ENCODE peak calls at places on chromosomes 3 and 15, in seven cellular contexts. W, T, A, E, D, R and Y are unnamed samples.

GRCh38 chr3:49911124-49911420 is 7.4 kb upstream of the MST1R start:
- DNase-seq in R (no peak), E (no peak), D (no peak), W (no peak), T (no peak), A (no peak), Y (no peak)

GRCh38 chr3:133894334-133895207 is 1.1 kb downstream of the RAB6B start:
- DNase-seq in A (peak), R (no peak), W (no peak), E (no peak), D (no peak), T (no peak), Y (no peak)

GRCh38 chr3:52481819-52482521 is 13.2 kb upstream of the STAB1 start:
- DNase-seq in R (no peak), W (no peak), D (no peak), E (no peak), A (no peak), T (no peak), Y (no peak)

GRCh38 chr15:48425051-48425450 is 93.8 kb downstream of the DUT start:
- DNase-seq in T (no peak), D (no peak), R (peak), E (no peak), A (no peak), W (no peak), Y (no peak)

GRCh38 chr15:35444557-35445204 is 101.3 kb downstream of the DPH6 start:
- DNase-seq in R (peak), A (no peak), D (peak), E (no peak), W (peak), T (peak), Y (peak)

GRCh38 chr3:15492847-15493360 is 28.6 kb downstream of the COLQ start:
- DNase-seq in D (no peak), R (no peak), E (no peak), T (no peak), A (no peak), W (no peak), Y (no peak)

GRCh38 chr15:50298340-50298739 is 32.8 kb upstream of the HDC start:
- DNase-seq in D (no peak), E (no peak), R (no peak), T (peak), W (no peak), A (no peak), Y (no peak)

GRCh38 chr15:98813956-98814355 is 165.6 kb downstream of the IGF1R start:
- DNase-seq in W (no peak), T (no peak), A (no peak), E (no peak), D (no peak), R (no peak), Y (no peak)

GRCh38 chr3:107431048-107431297 is 53.7 kb downstream of the CCDC54 start:
- DNase-seq in R (no peak), W (no peak), D (no peak), E (no peak), A (peak), T (no peak), Y (no peak)

GRCh38 chr3:13474776-13475303 is 5.3 kb upstream of the HDAC11 start:
- DNase-seq in T (no peak), A (no peak), D (no peak), E (no peak), R (peak), W (no peak), Y (no peak)

GRCh38 chr3:184560992-184561328 is 625 bp upstream of the EPHB3 start:
- DNase-seq in E (no peak), W (no peak), D (no peak), T (no peak), R (no peak), A (no peak), Y (no peak)

GRCh38 chr3:194950906-194951628 is 265.4 kb downstream of the FAM43A start:
- DNase-seq in T (no peak), E (no peak), D (no peak), A (no peak), W (no peak), R (no peak), Y (no peak)

GRCh38 chr15:76058714-76059319 is 968 bp upstream of the TMEM266 start:
- DNase-seq in W (no peak), A (peak), D (no peak), T (no peak), R (peak), E (no peak), Y (no peak)

GRCh38 chr3:172634948-172635347 is 75.9 kb downstream of the NCEH1 start:
- DNase-seq in D (no peak), E (no peak), T (no peak), R (no peak), W (no peak), A (no peak), Y (no peak)

GRCh38 chr15:101358895-101359294 is 63.8 kb upstream of the SNRPA1 start:
- DNase-seq in D (no peak), E (no peak), W (no peak), T (peak), R (peak), A (no peak), Y (no peak)

GRCh38 chr3:24052446-24052845 is 107.4 kb downstream of the NR1D2 start:
- DNase-seq in T (no peak), W (no peak), A (no peak), R (no peak), D (no peak), E (no peak), Y (no peak)

GRCh38 chr15:62719316-62719715 is 323.2 kb upstream of the TPM1 start:
- DNase-seq in E (no peak), R (peak), D (no peak), T (peak), W (no peak), A (no peak), Y (no peak)

GRCh38 chr3:73602171-73602570 is 22.6 kb downstream of the PDZRN3 start:
- DNase-seq in A (no peak), R (peak), E (no peak), W (no peak), T (peak), D (no peak), Y (peak)

GRCh38 chr3:117264204-117264994 is 554.8 kb downstream of the TUSC7 start:
- DNase-seq in T (no peak), D (no peak), R (no peak), A (no peak), E (no peak), W (no peak), Y (no peak)

GRCh38 chr3:22960326-22960984 is 242.7 kb upstream of the UBE2E2 start:
- DNase-seq in W (peak), E (peak), D (peak), T (peak), A (peak), R (peak), Y (peak)

GRCh38 chr3:31356941-31357340 is 175.8 kb upstream of the STT3B start:
- DNase-seq in D (no peak), R (peak), T (no peak), W (no peak), E (peak), A (no peak), Y (no peak)

GRCh38 chr3:146536681-146537080 is 7.7 kb downstream of the PLSCR1 start:
- DNase-seq in W (no peak), R (no peak), A (no peak), D (no peak), E (no peak), T (no peak), Y (no peak)

GRCh38 chr3:44100298-44100695 is 141.4 kb upstream of the TOPAZ1 start:
- DNase-seq in R (no peak), A (no peak), W (no peak), T (no peak), E (no peak), D (no peak), Y (no peak)

GRCh38 chr3:183253961-183254815 is 1.1 kb downstream of the B3GNT5 start:
- DNase-seq in E (peak), D (no peak), A (peak), T (no peak), W (no peak), R (no peak), Y (no peak)

GRCh38 chr3:124701687-124702086 is 28.6 kb upstream of the UMPS start:
- DNase-seq in T (peak), A (no peak), W (no peak), R (no peak), E (no peak), D (no peak), Y (no peak)

GRCh38 chr15:100785181-100786138 is 94.2 kb upstream of the ALDH1A3 start:
- DNase-seq in T (no peak), W (no peak), R (no peak), A (peak), D (no peak), E (no peak), Y (no peak)

GRCh38 chr3:42804831-42805821 is 836 bp upstream of the HIGD1A start:
- DNase-seq in W (no peak), D (no peak), T (no peak), E (peak), A (peak), R (peak), Y (no peak)

GRCh38 chr15:65980824-65981456 is 111.6 kb downstream of the RAB11A start:
- DNase-seq in T (peak), R (peak), W (peak), E (peak), A (peak), D (peak), Y (peak)

DNA sequence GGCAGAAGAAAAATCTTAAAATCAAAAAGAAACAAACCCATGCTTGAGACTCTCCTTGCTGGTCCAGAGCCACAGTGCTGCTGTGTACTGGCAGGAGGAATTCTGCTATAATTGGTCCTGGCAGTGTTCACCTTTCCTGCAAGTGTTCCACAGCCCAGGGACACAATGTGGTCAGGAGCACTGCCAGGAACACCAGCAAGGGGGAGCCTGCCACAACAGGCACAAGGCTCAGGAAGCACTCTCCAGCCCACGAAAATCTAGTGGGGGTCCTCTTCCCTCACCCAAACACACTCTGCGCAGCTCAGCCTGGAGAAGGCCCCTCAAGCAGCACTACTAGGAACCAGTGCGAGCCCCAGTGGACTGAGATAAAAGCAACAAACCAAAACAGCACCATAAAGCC is 92.9 kb downstream of the UBE3A start:
- DNase-seq in R (peak), E (no peak), D (no peak), A (no peak), W (no peak), T (no peak), Y (no peak)
- TF ChIP-seq CTCF in R (peak), E (no peak), D (peak), A (no peak), W (no peak), T (peak), Y (peak)

GRCh38 chr15:73786518-73786917 is 33.4 kb upstream of the INSYN1 start:
- DNase-seq in W (no peak), R (no peak), T (no peak), D (no peak), E (no peak), A (no peak), Y (no peak)

GRCh38 chr15:73782339-73782979 is 29.3 kb upstream of the INSYN1 start:
- DNase-seq in R (no peak), E (no peak), A (no peak), D (no peak), W (no peak), T (no peak), Y (no peak)

GRCh38 chr15:73784299-73784698 is 31.1 kb upstream of the INSYN1 start:
- DNase-seq in A (no peak), E (no peak), R (no peak), D (no peak), T (no peak), W (no peak), Y (no peak)

GRCh38 chr15:73777741-73778140 is 24.6 kb upstream of the INSYN1 start:
- DNase-seq in E (no peak), W (no peak), T (no peak), D (no peak), R (peak), A (no peak), Y (no peak)

DNA sequence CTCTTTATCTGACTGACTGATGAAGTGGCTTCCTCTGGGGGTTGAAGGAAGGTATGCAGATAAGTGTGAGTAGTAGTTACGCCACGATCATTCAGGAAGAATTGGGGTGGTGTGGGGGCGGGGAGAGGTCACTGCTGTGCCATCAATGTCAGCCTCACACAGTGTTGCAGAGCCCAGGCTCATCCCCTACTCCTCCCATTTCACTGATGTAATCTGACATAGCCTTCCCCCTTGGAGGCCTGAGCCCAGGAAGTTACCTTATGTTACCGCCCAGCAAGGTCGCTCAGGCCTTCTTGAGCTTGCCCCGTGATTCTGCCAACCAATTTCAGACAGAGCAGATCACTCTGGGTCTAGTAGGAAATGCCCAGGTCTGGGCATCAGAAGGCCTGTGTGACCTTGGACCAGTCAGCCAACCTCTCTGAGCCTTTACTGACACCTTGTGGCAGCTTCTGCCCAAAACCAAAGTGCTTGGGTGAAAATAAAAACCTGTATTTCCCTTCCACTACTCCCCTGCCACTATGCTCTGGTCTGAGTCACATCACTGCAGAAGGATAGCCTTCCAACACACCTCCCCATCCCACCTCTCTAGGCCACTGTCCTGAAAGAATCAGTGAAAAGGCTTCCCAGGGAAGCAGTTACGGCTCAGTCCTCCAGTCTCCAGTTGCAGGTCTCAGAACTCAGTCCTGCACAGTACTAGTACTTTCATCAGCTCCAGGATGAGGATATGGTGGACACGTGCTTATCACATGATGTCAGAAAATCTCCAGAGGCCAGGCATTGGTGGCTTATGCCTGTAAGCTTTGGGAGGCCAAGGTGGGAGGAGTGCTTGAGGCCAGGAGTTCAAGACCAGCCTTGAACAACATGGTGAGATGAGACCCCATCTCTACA is 28.1 kb upstream of the INSYN1 start:
- DNase-seq in T (peak), E (no peak), A (no peak), R (peak), D (no peak), W (peak), Y (no peak)
- TF ChIP-seq CTCF in T (peak), E (no peak), A (no peak), R (peak), D (peak), W (peak), Y (peak)

GRCh38 chr3:47761046-47761445 is 20.6 kb downstream of the SMARCC1 start:
- DNase-seq in A (no peak), D (no peak), W (no peak), T (no peak), E (no peak), R (no peak), Y (no peak)

GRCh38 chr3:47772047-47772446 is 9.6 kb downstream of the SMARCC1 start:
- DNase-seq in T (no peak), W (no peak), A (no peak), D (no peak), R (no peak), E (no peak), Y (no peak)

GRCh38 chr3:47762233-47762632 is 19.5 kb downstream of the SMARCC1 start:
- DNase-seq in E (no peak), T (no peak), D (no peak), A (no peak), W (no peak), R (no peak), Y (no peak)

DNA sequence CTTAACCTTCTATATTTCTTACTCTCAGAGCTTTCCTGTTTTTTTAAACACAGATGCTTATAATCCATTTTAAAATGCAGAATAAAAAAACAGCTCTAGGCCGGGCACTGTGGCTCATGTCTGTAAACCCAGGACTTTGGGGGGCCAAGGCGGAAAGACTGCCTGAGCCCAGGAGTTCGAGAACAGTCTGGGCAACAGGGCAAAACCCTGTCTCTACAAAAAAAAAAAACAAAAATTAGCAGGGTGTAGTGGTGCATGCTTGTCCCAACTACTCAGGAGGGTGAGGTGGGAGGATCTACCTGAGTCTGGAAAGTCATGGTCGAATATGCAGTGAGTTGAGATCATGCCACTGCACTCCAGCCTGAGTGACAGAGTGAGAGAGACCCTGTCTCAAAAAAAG is 15.5 kb downstream of the SMARCC1 start:
- DNase-seq in W (no peak), D (no peak), T (no peak), E (no peak), A (no peak), R (no peak), Y (no peak)
- TF ChIP-seq CTCF in W (no peak), D (no peak), T (no peak), E (no peak), A (no peak), R (no peak), Y (no peak)

GRCh38 chr3:141273700-141274410 is 42.2 kb downstream of the PXYLP1 start:
- DNase-seq in T (no peak), E (no peak), A (no peak), W (no peak), R (peak), D (no peak), Y (no peak)
- TF ChIP-seq CTCF in T (no peak), E (no peak), A (no peak), W (no peak), R (no peak), D (no peak), Y (no peak)

DNA sequence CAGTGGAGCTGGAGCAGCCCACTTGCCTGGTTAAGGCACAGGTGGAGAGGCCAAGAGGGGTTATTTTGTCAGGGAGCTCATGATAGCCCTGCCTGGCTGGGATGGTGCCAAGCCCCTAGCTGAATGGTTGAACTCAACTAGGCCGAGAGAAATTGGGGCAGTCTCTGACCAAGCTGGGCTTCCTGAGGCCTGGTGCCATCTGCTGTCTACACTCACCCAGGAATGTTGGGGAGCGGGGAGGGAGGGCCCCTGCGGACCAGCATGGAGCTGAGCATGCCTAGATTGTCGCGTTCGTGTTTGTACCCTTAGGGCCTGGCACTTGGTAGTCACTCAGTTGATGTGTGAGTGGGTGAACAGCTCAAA is 1.2 kb downstream of the BRPF1 start:
- DNase-seq in W (no peak), D (no peak), A (no peak), E (no peak), T (peak), R (peak), Y (no peak)
- TF ChIP-seq CTCF in W (no peak), D (no peak), A (no peak), E (no peak), T (peak), R (peak), Y (no peak)